ENCODE peak calls at places on chromosomes 16 and 17, in ten cellular contexts. One of them, this sample, is unnamed.

GRCh38 chr17:51427259-51428255 is 167.2 kb downstream of the UTP18 start:
- DNase-seq in HepG2: no peak
- DNase-seq in prostate gland: no peak
- DNase-seq in SK-N-SH: peak; percentile 42
- DNase-seq in breast epithelium: no peak
- DNase-seq in spleen: no peak
- DNase-seq in sigmoid colon: no peak
- DNase-seq in HCT116: no peak
- DNase-seq in esophagus muscularis mucosa: peak; percentile 50
- DNase-seq in K562: no peak
- DNase-seq in this sample: no peak

GRCh38 chr17:28693866-28694265 is 17.8 kb downstream of the PROCA1 start:
- DNase-seq in HepG2: no peak
- DNase-seq in prostate gland: no peak
- DNase-seq in SK-N-SH: no peak
- DNase-seq in breast epithelium: no peak
- DNase-seq in spleen: peak; percentile 7
- DNase-seq in sigmoid colon: no peak
- DNase-seq in HCT116: no peak
- DNase-seq in esophagus muscularis mucosa: no peak
- DNase-seq in K562: peak; percentile 13
- DNase-seq in this sample: no peak

GRCh38 chr17:19728114-19728495 is 11.7 kb upstream of the SLC47A2 start:
- DNase-seq in HepG2: peak; percentile 44
- DNase-seq in prostate gland: peak; percentile 88
- DNase-seq in SK-N-SH: peak; percentile 88
- DNase-seq in breast epithelium: peak; percentile 89
- DNase-seq in spleen: peak; percentile 85
- DNase-seq in sigmoid colon: peak; percentile 95
- DNase-seq in HCT116: no peak
- DNase-seq in esophagus muscularis mucosa: peak; percentile 96
- DNase-seq in K562: no peak
- DNase-seq in this sample: peak; percentile 80

GRCh38 chr17:49106366-49107210 is 26.0 kb upstream of the B4GALNT2 start:
- DNase-seq in HepG2: peak; percentile 98
- DNase-seq in prostate gland: no peak
- DNase-seq in SK-N-SH: no peak
- DNase-seq in breast epithelium: no peak
- DNase-seq in spleen: no peak
- DNase-seq in sigmoid colon: no peak
- DNase-seq in HCT116: no peak
- DNase-seq in esophagus muscularis mucosa: no peak
- DNase-seq in K562: peak; percentile 28
- DNase-seq in this sample: no peak

GRCh38 chr17:41547921-41548843 is 20.1 kb upstream of the KRT19 start:
- DNase-seq in HepG2: no peak
- DNase-seq in prostate gland: peak; percentile 44
- DNase-seq in SK-N-SH: peak; percentile 67
- DNase-seq in breast epithelium: peak; percentile 84
- DNase-seq in spleen: no peak
- DNase-seq in sigmoid colon: peak; percentile 70
- DNase-seq in HCT116: peak; percentile 96
- DNase-seq in esophagus muscularis mucosa: no peak
- DNase-seq in K562: peak; percentile 49
- DNase-seq in this sample: peak; percentile 68

GRCh38 chr17:17516315-17516930 is 20.2 kb upstream of the RASD1 start:
- DNase-seq in HepG2: no peak
- DNase-seq in prostate gland: no peak
- DNase-seq in SK-N-SH: no peak
- DNase-seq in breast epithelium: no peak
- DNase-seq in spleen: no peak
- DNase-seq in sigmoid colon: no peak
- DNase-seq in HCT116: no peak
- DNase-seq in esophagus muscularis mucosa: no peak
- DNase-seq in K562: no peak
- DNase-seq in this sample: no peak

GRCh38 chr17:57419940-57420522 is 163.7 kb downstream of the MSI2 start:
- DNase-seq in HepG2: no peak
- DNase-seq in prostate gland: no peak
- DNase-seq in SK-N-SH: no peak
- DNase-seq in breast epithelium: no peak
- DNase-seq in spleen: no peak
- DNase-seq in sigmoid colon: no peak
- DNase-seq in HCT116: no peak
- DNase-seq in esophagus muscularis mucosa: no peak
- DNase-seq in K562: no peak
- DNase-seq in this sample: no peak

GRCh38 chr16:31093132-31093703 is 1.4 kb downstream of the VKORC1 start:
- DNase-seq in HepG2: peak; percentile 74
- DNase-seq in prostate gland: no peak
- DNase-seq in SK-N-SH: peak; percentile 87
- DNase-seq in breast epithelium: no peak
- DNase-seq in spleen: peak; percentile 70
- DNase-seq in sigmoid colon: no peak
- DNase-seq in HCT116: no peak
- DNase-seq in esophagus muscularis mucosa: no peak
- DNase-seq in K562: peak; percentile 74
- DNase-seq in this sample: peak; percentile 33

GRCh38 chr17:17075037-17075755 is 32.9 kb downstream of the MPRIP start:
- DNase-seq in HepG2: no peak
- DNase-seq in prostate gland: no peak
- DNase-seq in SK-N-SH: peak; percentile 68
- DNase-seq in breast epithelium: peak; percentile 58
- DNase-seq in spleen: peak; percentile 52
- DNase-seq in sigmoid colon: peak; percentile 91
- DNase-seq in HCT116: no peak
- DNase-seq in esophagus muscularis mucosa: no peak
- DNase-seq in K562: no peak
- DNase-seq in this sample: no peak

GRCh38 chr16:21962475-21962874 is 9.3 kb downstream of the UQCRC2 start:
- DNase-seq in HepG2: no peak
- DNase-seq in prostate gland: no peak
- DNase-seq in SK-N-SH: no peak
- DNase-seq in breast epithelium: no peak
- DNase-seq in spleen: no peak
- DNase-seq in sigmoid colon: no peak
- DNase-seq in HCT116: no peak
- DNase-seq in esophagus muscularis mucosa: no peak
- DNase-seq in K562: no peak
- DNase-seq in this sample: no peak

GRCh38 chr16:21964353-21964752 is 11.2 kb downstream of the UQCRC2 start:
- DNase-seq in HepG2: no peak
- DNase-seq in prostate gland: no peak
- DNase-seq in SK-N-SH: no peak
- DNase-seq in breast epithelium: no peak
- DNase-seq in spleen: no peak
- DNase-seq in sigmoid colon: no peak
- DNase-seq in HCT116: no peak
- DNase-seq in esophagus muscularis mucosa: no peak
- DNase-seq in K562: no peak
- DNase-seq in this sample: no peak

GRCh38 chr16:21963887-21964286 is 10.7 kb downstream of the UQCRC2 start:
- DNase-seq in HepG2: no peak
- DNase-seq in prostate gland: no peak
- DNase-seq in SK-N-SH: no peak
- DNase-seq in breast epithelium: no peak
- DNase-seq in spleen: no peak
- DNase-seq in sigmoid colon: no peak
- DNase-seq in HCT116: no peak
- DNase-seq in esophagus muscularis mucosa: no peak
- DNase-seq in K562: no peak
- DNase-seq in this sample: no peak

GRCh38 chr16:21957687-21958346 is 4.7 kb downstream of the UQCRC2 start:
- DNase-seq in HepG2: no peak
- DNase-seq in prostate gland: no peak
- DNase-seq in SK-N-SH: no peak
- DNase-seq in breast epithelium: no peak
- DNase-seq in spleen: no peak
- DNase-seq in sigmoid colon: no peak
- DNase-seq in HCT116: no peak
- DNase-seq in esophagus muscularis mucosa: no peak
- DNase-seq in K562: no peak
- DNase-seq in this sample: no peak

GRCh38 chr16:21959050-21959449 is 5.9 kb downstream of the UQCRC2 start:
- DNase-seq in HepG2: no peak
- DNase-seq in prostate gland: no peak
- DNase-seq in SK-N-SH: no peak
- DNase-seq in breast epithelium: no peak
- DNase-seq in spleen: no peak
- DNase-seq in sigmoid colon: no peak
- DNase-seq in HCT116: no peak
- DNase-seq in esophagus muscularis mucosa: no peak
- DNase-seq in K562: no peak
- DNase-seq in this sample: no peak
- H3K27ac ChIP-seq in HepG2: no peak overlapping the region
- H3K27ac ChIP-seq in prostate gland: no peak overlapping the region
- H3K27ac ChIP-seq in SK-N-SH: no peak overlapping the region
- H3K27ac ChIP-seq in breast epithelium: no peak overlapping the region
- H3K27ac ChIP-seq in spleen: no peak overlapping the region
- H3K27ac ChIP-seq in sigmoid colon: no peak overlapping the region
- H3K27ac ChIP-seq in HCT116: no peak overlapping the region
- H3K27ac ChIP-seq in esophagus muscularis mucosa: no peak overlapping the region
- H3K27ac ChIP-seq in K562: no peak overlapping the region
- H3K27ac ChIP-seq in this sample: no peak overlapping the region

GRCh38 chr17:5769936-5770335 is 185.6 kb upstream of the NLRP1 start:
- DNase-seq in HepG2: no peak
- DNase-seq in prostate gland: no peak
- DNase-seq in SK-N-SH: no peak
- DNase-seq in breast epithelium: no peak
- DNase-seq in spleen: no peak
- DNase-seq in sigmoid colon: no peak
- DNase-seq in HCT116: no peak
- DNase-seq in esophagus muscularis mucosa: no peak
- DNase-seq in K562: no peak
- DNase-seq in this sample: no peak

GRCh38 chr17:5772720-5773119 is 188.4 kb upstream of the NLRP1 start:
- DNase-seq in HepG2: no peak
- DNase-seq in prostate gland: no peak
- DNase-seq in SK-N-SH: no peak
- DNase-seq in breast epithelium: no peak
- DNase-seq in spleen: no peak
- DNase-seq in sigmoid colon: no peak
- DNase-seq in HCT116: no peak
- DNase-seq in esophagus muscularis mucosa: no peak
- DNase-seq in K562: no peak
- DNase-seq in this sample: no peak

GRCh38 chr17:5770556-5771270 is 186.4 kb upstream of the NLRP1 start:
- DNase-seq in HepG2: no peak
- DNase-seq in prostate gland: no peak
- DNase-seq in SK-N-SH: no peak
- DNase-seq in breast epithelium: no peak
- DNase-seq in spleen: no peak
- DNase-seq in sigmoid colon: no peak
- DNase-seq in HCT116: no peak
- DNase-seq in esophagus muscularis mucosa: no peak
- DNase-seq in K562: no peak
- DNase-seq in this sample: no peak

GRCh38 chr17:5775098-5775497 is 190.8 kb upstream of the NLRP1 start:
- DNase-seq in HepG2: no peak
- DNase-seq in prostate gland: no peak
- DNase-seq in SK-N-SH: no peak
- DNase-seq in breast epithelium: no peak
- DNase-seq in spleen: no peak
- DNase-seq in sigmoid colon: no peak
- DNase-seq in HCT116: no peak
- DNase-seq in esophagus muscularis mucosa: no peak
- DNase-seq in K562: no peak
- DNase-seq in this sample: no peak

GRCh38 chr17:5773942-5774341 is 189.6 kb upstream of the NLRP1 start:
- DNase-seq in HepG2: no peak
- DNase-seq in prostate gland: no peak
- DNase-seq in SK-N-SH: no peak
- DNase-seq in breast epithelium: no peak
- DNase-seq in spleen: no peak
- DNase-seq in sigmoid colon: no peak
- DNase-seq in HCT116: no peak
- DNase-seq in esophagus muscularis mucosa: no peak
- DNase-seq in K562: no peak
- DNase-seq in this sample: no peak
- TF ChIP-seq POLR2AphosphoS5 in HepG2: no peak
- TF ChIP-seq POLR2AphosphoS5 in prostate gland: peak; percentile 72
- TF ChIP-seq POLR2AphosphoS5 in SK-N-SH: no peak
- TF ChIP-seq POLR2AphosphoS5 in breast epithelium: no peak
- TF ChIP-seq POLR2AphosphoS5 in spleen: no peak
- TF ChIP-seq POLR2AphosphoS5 in sigmoid colon: no peak
- TF ChIP-seq POLR2AphosphoS5 in HCT116: no peak
- TF ChIP-seq POLR2AphosphoS5 in esophagus muscularis mucosa: no peak
- TF ChIP-seq POLR2AphosphoS5 in K562: no peak
- TF ChIP-seq POLR2AphosphoS5 in this sample: no peak

DNA sequence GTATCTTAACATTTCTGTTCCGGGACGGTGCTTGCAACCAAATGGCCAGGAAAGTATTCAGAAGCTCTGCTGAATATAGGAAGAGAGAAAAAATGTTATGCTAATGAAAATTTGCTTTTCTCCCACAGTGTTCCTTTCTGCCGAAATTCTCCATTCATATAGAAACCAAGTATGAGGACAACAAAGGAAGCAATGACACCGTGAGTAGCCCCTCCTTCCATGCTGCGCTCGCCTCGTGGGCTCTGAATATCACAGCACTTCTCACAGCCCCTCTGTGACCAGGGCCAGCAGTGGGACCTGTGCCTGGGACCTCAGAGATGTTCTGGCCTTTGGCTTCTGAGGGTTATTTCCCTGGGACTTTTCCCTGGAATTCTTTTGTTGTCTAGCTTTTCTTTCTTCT is 139.7 kb upstream of the NOL11 start:
- DNase-seq in HepG2: no peak
- DNase-seq in prostate gland: no peak
- DNase-seq in SK-N-SH: no peak
- DNase-seq in breast epithelium: no peak
- DNase-seq in spleen: no peak
- DNase-seq in sigmoid colon: peak; percentile 7
- DNase-seq in HCT116: no peak
- DNase-seq in esophagus muscularis mucosa: peak; percentile 14
- DNase-seq in K562: no peak
- DNase-seq in this sample: no peak
- TF ChIP-seq CTCF in HepG2: no peak
- TF ChIP-seq CTCF in prostate gland: no peak
- TF ChIP-seq CTCF in SK-N-SH: no peak
- TF ChIP-seq CTCF in breast epithelium: no peak
- TF ChIP-seq CTCF in spleen: no peak
- TF ChIP-seq CTCF in sigmoid colon: no peak
- TF ChIP-seq CTCF in HCT116: no peak
- TF ChIP-seq CTCF in esophagus muscularis mucosa: no peak
- TF ChIP-seq CTCF in K562: no peak
- TF ChIP-seq CTCF in this sample: no peak

GRCh38 chr16:62018301-62019060 is 17.8 kb downstream of the CDH8 start:
- DNase-seq in HepG2: no peak
- DNase-seq in prostate gland: no peak
- DNase-seq in SK-N-SH: no peak
- DNase-seq in breast epithelium: no peak
- DNase-seq in spleen: no peak
- DNase-seq in sigmoid colon: no peak
- DNase-seq in HCT116: no peak
- DNase-seq in esophagus muscularis mucosa: no peak
- DNase-seq in K562: no peak
- DNase-seq in this sample: no peak

GRCh38 chr16:62021295-62021694 is 14.9 kb downstream of the CDH8 start:
- DNase-seq in HepG2: no peak
- DNase-seq in prostate gland: no peak
- DNase-seq in SK-N-SH: no peak
- DNase-seq in breast epithelium: no peak
- DNase-seq in spleen: no peak
- DNase-seq in sigmoid colon: no peak
- DNase-seq in HCT116: no peak
- DNase-seq in esophagus muscularis mucosa: no peak
- DNase-seq in K562: no peak
- DNase-seq in this sample: no peak

GRCh38 chr16:62022688-62023087 is 13.6 kb downstream of the CDH8 start:
- DNase-seq in HepG2: no peak
- DNase-seq in prostate gland: no peak
- DNase-seq in SK-N-SH: no peak
- DNase-seq in breast epithelium: no peak
- DNase-seq in spleen: no peak
- DNase-seq in sigmoid colon: no peak
- DNase-seq in HCT116: no peak
- DNase-seq in esophagus muscularis mucosa: no peak
- DNase-seq in K562: no peak
- DNase-seq in this sample: no peak
- H3K27ac ChIP-seq in HepG2: no peak overlapping the region
- H3K27ac ChIP-seq in prostate gland: no peak overlapping the region
- H3K27ac ChIP-seq in SK-N-SH: no peak overlapping the region
- H3K27ac ChIP-seq in breast epithelium: no peak overlapping the region
- H3K27ac ChIP-seq in spleen: no peak overlapping the region
- H3K27ac ChIP-seq in sigmoid colon: no peak overlapping the region
- H3K27ac ChIP-seq in HCT116: no peak overlapping the region
- H3K27ac ChIP-seq in esophagus muscularis mucosa: no peak overlapping the region
- H3K27ac ChIP-seq in K562: no peak overlapping the region
- H3K27ac ChIP-seq in this sample: no peak overlapping the region

This sample was measured in transverse colon.